ENCODE peak calls at places on chromosomes 1 and 21, in four cellular contexts. Z is transverse colon, P is heart left ventricle, E is germinal center. G is an unnamed sample.

GRCh38 chr1:180854001-180854400 is 58.7 kb upstream of the KIAA1614 start:
- DNase-seq in Z (no peak), P (no peak), E (no peak), G (no peak)

GRCh38 chr1:152182942-152183341 is 23.9 kb upstream of the RPTN start:
- DNase-seq in Z (no peak), P (no peak), E (no peak), G (no peak)

GRCh38 chr1:57450981-57451380 is 27.1 kb upstream of the DAB1 start:
- DNase-seq in Z (no peak), P (no peak), E (no peak), G (no peak)

GRCh38 chr21:37166733-37167132 is 93.7 kb downstream of the TTC3 start:
- DNase-seq in Z (no peak), P (no peak), E (peak), G (peak)

GRCh38 chr1:50181027-50181663 is 72.4 kb downstream of the ELAVL4 start:
- DNase-seq in Z (no peak), P (peak), E (no peak), G (no peak)

GRCh38 chr1:94237291-94238226 is at the start of gene ARHGAP29:
- DNase-seq in Z (peak), P (peak), E (peak), G (peak)

GRCh38 chr1:91776068-91776794 is 109.7 kb downstream of the TGFBR3 start:
- DNase-seq in Z (no peak), P (no peak), E (no peak), G (no peak)

GRCh38 chr1:162899422-162900168 is 38.6 kb upstream of the CCDC190 start:
- DNase-seq in Z (no peak), P (peak), E (no peak), G (no peak)

GRCh38 chr1:54804471-54805132 is 3.5 kb upstream of the TTC22 start:
- DNase-seq in Z (peak), P (no peak), E (no peak), G (no peak)

GRCh38 chr1:28592314-28593071 is 428 bp downstream of the RAB42 start:
- DNase-seq in Z (peak), P (peak), E (peak), G (peak)

GRCh38 chr21:31354122-31354521 is 10.1 kb upstream of the TIAM1 start:
- DNase-seq in Z (no peak), P (no peak), E (no peak), G (no peak)

GRCh38 chr1:1299686-1300351 is 7.9 kb downstream of the ACAP3 start:
- DNase-seq in Z (no peak), P (no peak), E (peak), G (peak)

GRCh38 chr1:155079210-155079486 is 511 bp downstream of the EFNA3 start:
- DNase-seq in Z (no peak), P (no peak), E (no peak), G (no peak)

GRCh38 chr1:151782741-151783140 is 7.6 kb downstream of the TDRKH start:
- DNase-seq in Z (no peak), P (no peak), E (no peak), G (no peak)

GRCh38 chr1:2529776-2530500 is at the start of gene HES5:
- DNase-seq in Z (peak), P (peak), E (no peak), G (no peak)

GRCh38 chr1:119782541-119783338 is 14.0 kb upstream of the HMGCS2 start:
- DNase-seq in Z (no peak), P (no peak), E (no peak), G (no peak)

GRCh38 chr1:113981962-113982931 is 3.0 kb downstream of the OLFML3 start:
- DNase-seq in Z (peak), P (peak), E (no peak), G (no peak)

GRCh38 chr21:16709866-16710550 is 802.8 kb upstream of the CXADR start:
- DNase-seq in Z (no peak), P (no peak), E (no peak), G (no peak)

GRCh38 chr1:8214501-8215173 is 103.3 kb upstream of the SLC45A1 start:
- DNase-seq in Z (no peak), P (no peak), E (no peak), G (no peak)

GRCh38 chr21:31135536-31136184 is 97.4 kb upstream of the KRTAP19-8 start:
- DNase-seq in Z (no peak), P (no peak), E (no peak), G (no peak)

GRCh38 chr1:246515390-246516005 is 8.4 kb upstream of the SMYD3 start:
- DNase-seq in Z (no peak), P (no peak), E (no peak), G (no peak)

GRCh38 chr1:147264158-147264768 is 21.8 kb downstream of the CHD1L start:
- DNase-seq in Z (no peak), P (no peak), E (no peak), G (no peak)

GRCh38 chr1:54819195-54819536 is 18.0 kb upstream of the TTC22 start:
- DNase-seq in Z (no peak), P (no peak), E (no peak), G (no peak)

GRCh38 chr1:44808938-44809917 is 905 bp downstream of the BTBD19 start:
- DNase-seq in Z (peak), P (peak), E (peak), G (peak)

GRCh38 chr21:45979141-45979631 is 2.4 kb upstream of the COL6A1 start:
- DNase-seq in Z (peak), P (peak), E (no peak), G (no peak)

GRCh38 chr1:226662704-226663326 is 76.3 kb downstream of the ITPKB start:
- DNase-seq in Z (peak), P (peak), E (peak), G (peak)

GRCh38 chr21:33980276-33980916 is 64.8 kb upstream of the ATP5PO start:
- DNase-seq in Z (no peak), P (no peak), E (no peak), G (no peak)

GRCh38 chr1:101190441-101190840 is 46.4 kb upstream of the S1PR1 start:
- DNase-seq in Z (no peak), P (no peak), E (no peak), G (no peak)

GRCh38 chr1:192435704-192436103 is 118.9 kb downstream of the RGS21 start:
- DNase-seq in Z (no peak), P (no peak), E (no peak), G (no peak)

GRCh38 chr1:31701137-31701736 is 2.6 kb downstream of the COL16A1 start:
- DNase-seq in Z (peak), P (peak), E (no peak), G (no peak)

GRCh38 chr1:205183676-205184335 is 27.7 kb downstream of the DSTYK start:
- DNase-seq in Z (no peak), P (no peak), E (no peak), G (no peak)

GRCh38 chr1:44347280-44347679 is 7.8 kb downstream of the ERI3 start:
- DNase-seq in Z (no peak), P (no peak), E (no peak), G (no peak)

GRCh38 chr1:48250572-48250971 is 28.1 kb downstream of the SLC5A9 start:
- DNase-seq in Z (peak), P (no peak), E (no peak), G (no peak)

GRCh38 chr1:64497484-64497883 is 27.6 kb downstream of the CACHD1 start:
- DNase-seq in Z (no peak), P (no peak), E (no peak), G (no peak)

GRCh38 chr1:16175610-16176553 is 20.0 kb upstream of the EPHA2 start:
- DNase-seq in Z (peak), P (peak), E (no peak), G (no peak)

GRCh38 chr1:68119445-68119844 is 69.0 kb upstream of the DIRAS3 start:
- DNase-seq in Z (no peak), P (no peak), E (no peak), G (no peak)

GRCh38 chr1:66282343-66282852 is 251.6 kb upstream of the SGIP1 start:
- DNase-seq in Z (peak), P (peak), E (peak), G (peak)